ENCODE peak calls at places on chromosomes 5 and 9, in eight cellular contexts. F is psoas muscle, Y is tibial artery, O is kidney epithelial cell, L is fibroblast of the aortic adventitia, U is endothelial cell of umbilical vein, C is AG09309, J is fibroblast of lung. B is an unnamed sample.

GRCh38 chr5:29367176-29367833 is 1826.2 kb upstream of the CDH6 start:
- DNase-seq in F (no peak), Y (no peak), O (no peak), L (no peak), U (no peak), C (no peak), J (no peak), B (peak)

GRCh38 chr9:95132406-95133350 is 184.8 kb downstream of the FANCC start:
- DNase-seq in F (no peak), Y (no peak), O (no peak), L (no peak), U (no peak), C (no peak), J (no peak), B (no peak)

GRCh38 chr9:75445122-75445521 is 356.8 kb downstream of the OSTF1 start:
- DNase-seq in F (no peak), Y (no peak), O (no peak), L (no peak), U (no peak), C (no peak), J (no peak), B (no peak)

GRCh38 chr9:34046784-34047379 is 1.8 kb downstream of the UBAP2 start:
- DNase-seq in F (no peak), Y (no peak), O (no peak), L (no peak), U (peak), C (no peak), J (no peak), B (no peak)

GRCh38 chr5:40367260-40367659 is 312.5 kb upstream of the PTGER4 start:
- DNase-seq in F (no peak), Y (no peak), O (no peak), L (peak), U (no peak), C (no peak), J (peak), B (no peak)

GRCh38 chr5:6006838-6007314 is 371.5 kb downstream of the MED10 start:
- DNase-seq in F (no peak), Y (no peak), O (no peak), L (no peak), U (no peak), C (no peak), J (no peak), B (no peak)

GRCh38 chr5:37905230-37905629 is 65.4 kb upstream of the GDNF start:
- DNase-seq in F (no peak), Y (no peak), O (no peak), L (no peak), U (no peak), C (no peak), J (no peak), B (no peak)

GRCh38 chr9:87479801-87480201 is 17.9 kb upstream of the DAPK1 start:
- DNase-seq in F (no peak), Y (peak), O (no peak), L (no peak), U (no peak), C (peak), J (no peak), B (no peak)

GRCh38 chr5:147673276-147673675 is 109.3 kb downstream of the JAKMIP2 start:
- DNase-seq in F (no peak), Y (no peak), O (no peak), L (no peak), U (no peak), C (no peak), J (no peak), B (no peak)

GRCh38 chr5:145028626-145029025 is 806.5 kb downstream of the PRELID2 start:
- DNase-seq in F (no peak), Y (no peak), O (peak), L (no peak), U (no peak), C (no peak), J (no peak), B (no peak)

GRCh38 chr5:143592648-143593047 is 189.2 kb upstream of the NR3C1 start:
- DNase-seq in F (no peak), Y (no peak), O (no peak), L (peak), U (peak), C (no peak), J (peak), B (no peak)

GRCh38 chr9:16869961-16870605 is 387 bp downstream of the BNC2 start:
- DNase-seq in F (no peak), Y (peak), O (no peak), L (no peak), U (peak), C (no peak), J (no peak), B (no peak)

GRCh38 chr9:83384214-83384613 is 154.0 kb downstream of the FRMD3 start:
- DNase-seq in F (no peak), Y (no peak), O (no peak), L (no peak), U (no peak), C (no peak), J (no peak), B (no peak)

GRCh38 chr9:98401140-98402025 is 145.9 kb upstream of the TBC1D2 start:
- DNase-seq in F (no peak), Y (peak), O (no peak), L (peak), U (no peak), C (no peak), J (peak), B (no peak)

GRCh38 chr5:83567741-83568530 is 96.4 kb downstream of the VCAN start:
- DNase-seq in F (no peak), Y (no peak), O (peak), L (peak), U (peak), C (peak), J (peak), B (no peak)

GRCh38 chr9:20319641-20320337 is 302.5 kb downstream of the MLLT3 start:
- DNase-seq in F (no peak), Y (no peak), O (peak), L (peak), U (no peak), C (peak), J (peak), B (no peak)

GRCh38 chr9:77803423-77803822 is 155.3 kb upstream of the GNA14 start:
- DNase-seq in F (no peak), Y (no peak), O (no peak), L (no peak), U (peak), C (no peak), J (no peak), B (no peak)

GRCh38 chr5:150473673-150474358 is 24.3 kb upstream of the RPS14 start:
- DNase-seq in F (no peak), Y (no peak), O (peak), L (peak), U (no peak), C (no peak), J (no peak), B (no peak)

DNA sequence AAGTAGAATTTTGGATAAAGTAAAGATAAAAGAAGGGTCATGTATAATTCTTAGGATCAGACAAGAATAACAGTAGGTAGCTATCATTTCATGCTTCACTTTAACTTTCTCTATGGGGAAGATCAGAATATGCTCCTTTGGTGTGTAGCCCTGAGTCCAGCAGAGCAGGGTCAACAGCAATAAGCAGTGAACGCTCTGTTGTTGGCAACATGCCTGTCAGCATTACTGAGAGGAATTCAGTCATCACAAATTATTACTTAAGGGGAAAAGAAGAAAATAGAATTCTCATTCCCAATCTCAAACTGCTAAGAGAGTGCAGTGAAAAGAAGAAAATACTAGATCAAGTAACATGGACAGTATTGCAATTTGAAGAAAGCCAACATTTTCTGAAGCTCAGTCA is 1359.5 kb downstream of the EFNA5 start:
- DNase-seq in F (no peak), Y (no peak), O (no peak), L (peak), U (peak), C (no peak), J (peak), B (no peak)
- H3K4me3 ChIP-seq in F (no peak), Y (no peak), O (no peak), L (no peak), U (no peak), C (no peak), J (no peak), B (no peak)

DNA sequence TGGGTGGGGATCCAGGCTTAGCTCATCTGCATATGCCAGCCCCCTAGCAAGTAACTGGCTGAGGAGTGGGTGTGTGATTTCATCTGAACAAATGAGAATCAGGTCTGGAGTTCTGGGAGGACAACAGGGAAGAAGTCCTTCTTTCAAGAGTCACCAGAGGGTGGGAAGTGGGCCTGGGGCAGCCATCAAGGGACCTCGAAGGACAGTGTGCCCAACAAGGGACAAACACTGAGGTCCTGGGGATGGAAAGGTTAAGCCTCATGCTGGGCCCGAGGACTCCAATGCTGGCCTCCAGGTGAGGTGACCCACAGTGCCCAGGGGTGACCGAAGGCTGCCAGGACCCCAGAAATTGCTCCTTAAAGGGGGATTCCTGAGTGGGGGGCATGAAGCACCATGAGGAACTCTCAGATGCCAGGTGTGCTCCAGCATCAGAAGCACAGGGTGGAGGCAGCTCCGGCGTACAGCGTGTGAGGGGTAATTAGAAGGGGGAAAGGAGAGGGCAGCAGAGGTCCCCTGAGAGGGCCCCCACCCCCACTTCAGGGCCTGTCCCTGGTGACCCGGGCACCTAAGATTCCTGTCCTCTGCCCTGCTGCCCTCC is 91.4 kb downstream of the ZNF354C start:
- DNase-seq in F (no peak), Y (peak), O (no peak), L (no peak), U (no peak), C (no peak), J (no peak), B (no peak)
- H3K4me3 ChIP-seq in F (no peak), Y (no peak), O (no peak), L (no peak), U (no peak), C (no peak), J (no peak), B (no peak)

GRCh38 chr5:56479126-56479525 is 246.0 kb upstream of the ANKRD55 start:
- DNase-seq in F (no peak), Y (no peak), O (no peak), L (no peak), U (no peak), C (no peak), J (no peak), B (no peak)

GRCh38 chr5:56481998-56482698 is 249.0 kb upstream of the ANKRD55 start:
- DNase-seq in F (no peak), Y (no peak), O (no peak), L (no peak), U (no peak), C (no peak), J (peak), B (no peak)

GRCh38 chr5:56479701-56480304 is 246.7 kb upstream of the ANKRD55 start:
- DNase-seq in F (no peak), Y (peak), O (no peak), L (no peak), U (peak), C (no peak), J (no peak), B (no peak)

GRCh38 chr5:56481147-56481997 is 248.2 kb upstream of the ANKRD55 start:
- DNase-seq in F (peak), Y (peak), O (no peak), L (peak), U (peak), C (no peak), J (peak), B (no peak)

DNA sequence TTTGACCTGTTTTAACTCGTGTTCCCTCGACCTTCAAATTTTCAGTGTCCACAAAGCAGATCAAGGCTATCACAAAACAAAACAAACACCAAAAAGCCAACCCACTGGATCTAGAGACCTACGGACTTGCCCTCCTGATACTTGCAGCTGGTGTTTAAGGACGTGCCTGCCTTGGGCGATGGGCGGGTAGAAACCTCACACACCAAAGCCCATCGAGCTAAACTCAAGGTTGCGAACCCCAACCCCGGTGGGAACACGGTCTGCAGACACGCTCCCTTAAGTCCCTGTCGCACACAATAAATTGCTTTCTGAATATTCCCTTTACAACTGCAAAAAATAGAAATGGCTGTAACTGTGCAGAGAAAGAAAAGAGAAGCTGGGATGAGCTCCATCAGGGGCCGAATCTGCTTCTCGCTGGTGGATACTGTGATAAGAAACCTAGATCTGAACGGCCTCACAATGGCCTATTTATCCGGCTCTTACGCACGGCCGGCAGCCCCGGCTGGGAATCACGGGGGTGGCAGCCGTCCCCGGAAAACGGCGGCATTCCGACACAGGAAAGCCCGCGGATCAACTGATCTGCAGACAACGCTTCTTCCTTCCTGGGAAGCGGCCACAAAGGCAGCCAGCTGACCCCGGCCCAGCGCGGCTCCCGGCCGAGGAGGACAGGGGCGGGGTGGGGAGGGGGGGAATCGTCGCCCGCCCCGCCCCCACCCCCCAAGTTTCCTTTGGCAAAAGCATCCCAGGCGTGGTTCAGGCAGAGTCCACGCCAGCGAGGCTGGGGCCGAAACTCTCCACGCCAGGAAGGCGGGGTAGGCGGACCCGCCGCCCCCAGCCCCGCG is 247.4 kb upstream of the ANKRD55 start:
- DNase-seq in F (peak), Y (peak), O (no peak), L (peak), U (peak), C (no peak), J (peak), B (no peak)
- H3K4me3 ChIP-seq in F (peak), Y (peak), O (peak), L (peak), U (peak), C (peak), J (peak), B (peak)

DNA sequence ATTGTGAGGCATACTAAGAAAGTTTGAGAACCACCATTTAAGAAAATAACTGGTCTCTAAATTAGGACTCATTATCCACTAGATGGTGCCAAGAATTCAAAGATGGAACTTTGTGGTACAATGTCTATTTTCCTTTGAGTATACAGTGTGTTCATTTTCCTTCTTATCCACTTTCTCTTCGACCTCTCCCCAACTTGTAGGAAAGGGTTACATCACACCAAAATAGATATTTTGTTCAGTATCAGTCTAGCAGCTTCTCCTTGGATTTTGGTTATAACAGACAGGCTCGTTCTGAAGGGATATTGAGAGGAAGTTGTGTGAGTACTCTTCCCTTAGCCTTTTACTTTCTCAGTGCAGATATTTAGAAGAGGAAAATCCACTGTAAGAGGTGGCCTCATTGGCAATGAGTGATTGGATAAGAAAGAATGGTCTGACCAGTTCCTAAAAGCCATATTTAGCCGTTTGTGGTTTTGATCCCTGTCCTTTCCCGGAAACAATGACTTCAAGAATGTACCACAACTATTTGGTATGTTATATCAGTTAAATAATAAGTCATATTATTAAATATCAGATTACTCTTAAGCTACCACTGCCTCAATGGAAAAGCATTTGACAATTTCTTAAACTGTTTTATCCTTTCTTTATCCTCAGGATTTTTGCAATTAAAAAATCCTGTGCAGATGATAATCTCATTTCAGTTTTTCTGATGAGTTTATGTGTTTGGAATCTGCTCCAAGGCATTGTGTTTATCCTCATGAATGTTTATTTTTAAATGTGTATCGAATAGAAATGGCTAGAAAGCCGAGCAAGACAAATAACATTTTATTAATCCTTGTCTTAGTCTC is 69.0 kb upstream of the GRAMD2B start:
- DNase-seq in F (no peak), Y (no peak), O (peak), L (peak), U (peak), C (peak), J (peak), B (no peak)
- H3K4me3 ChIP-seq in F (no peak), Y (peak), O (no peak), L (peak), U (no peak), C (no peak), J (no peak), B (no peak)

DNA sequence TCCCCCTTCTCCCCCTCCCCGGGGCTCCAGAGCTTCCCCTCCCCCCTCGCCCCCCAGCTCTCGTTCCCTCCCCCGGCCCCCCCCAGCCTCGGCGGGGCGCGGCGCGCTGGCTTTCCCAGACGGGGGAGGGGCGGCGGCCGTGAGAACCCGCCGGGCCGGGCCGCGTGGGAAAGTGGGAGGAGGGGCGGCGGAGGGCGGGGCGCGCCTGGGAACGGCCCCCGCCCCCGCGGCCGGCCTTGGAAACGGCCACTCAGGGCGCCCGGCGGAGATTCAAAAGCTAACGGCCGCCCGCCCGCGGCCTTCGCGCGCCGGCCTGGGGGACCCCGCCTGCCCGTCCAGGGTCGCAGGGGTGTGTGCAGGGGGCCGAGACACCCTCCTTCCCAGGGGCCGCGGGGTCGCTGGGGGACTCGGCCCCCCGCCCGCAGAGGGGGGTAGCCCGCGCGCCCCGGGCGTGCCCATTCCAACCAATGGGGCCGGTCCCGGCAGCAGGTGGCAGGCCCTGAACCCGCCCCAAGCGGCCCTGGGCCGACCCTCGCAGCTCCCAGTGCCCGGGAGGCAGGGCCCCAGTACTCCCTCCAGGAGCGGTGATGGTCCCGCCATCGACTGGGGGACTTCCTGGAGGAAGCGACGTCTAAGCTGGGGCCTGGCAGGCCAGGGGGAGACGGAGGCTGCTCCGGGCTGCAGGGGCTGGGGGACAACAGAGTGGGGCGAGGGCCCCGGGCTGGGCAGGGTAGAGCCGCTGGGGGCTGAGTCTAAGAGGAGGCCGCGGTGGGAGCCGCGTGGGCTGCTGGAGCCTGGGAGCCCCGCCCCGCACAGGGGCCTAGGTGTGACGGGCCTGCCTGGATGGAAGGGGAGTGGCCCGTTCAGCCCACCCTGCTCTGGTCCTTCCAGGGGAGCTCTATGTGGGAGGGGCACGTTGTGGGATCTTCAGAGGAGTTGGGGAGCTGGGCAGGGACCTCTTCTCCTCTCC is 14.2 kb upstream of the NRARP start:
- DNase-seq in F (peak), Y (peak), O (no peak), L (no peak), U (peak), C (no peak), J (no peak), B (no peak)
- H3K4me3 ChIP-seq in F (peak), Y (peak), O (peak), L (no peak), U (peak), C (no peak), J (no peak), B (peak)

GRCh38 chr9:121658166-121658565 is 6.7 kb downstream of the DAB2IP start:
- DNase-seq in F (peak), Y (no peak), O (no peak), L (no peak), U (peak), C (no peak), J (no peak), B (no peak)

GRCh38 chr9:121656941-121657340 is 5.5 kb downstream of the DAB2IP start:
- DNase-seq in F (peak), Y (no peak), O (no peak), L (no peak), U (no peak), C (no peak), J (no peak), B (no peak)

GRCh38 chr9:121660876-121661275 is 9.4 kb downstream of the DAB2IP start:
- DNase-seq in F (peak), Y (no peak), O (no peak), L (no peak), U (no peak), C (no peak), J (no peak), B (no peak)

GRCh38 chr9:121660367-121660766 is 8.9 kb downstream of the DAB2IP start:
- DNase-seq in F (peak), Y (no peak), O (no peak), L (no peak), U (no peak), C (no peak), J (no peak), B (no peak)

GRCh38 chr9:121658591-121658990 is 7.2 kb downstream of the DAB2IP start:
- DNase-seq in F (peak), Y (no peak), O (no peak), L (no peak), U (no peak), C (no peak), J (no peak), B (no peak)
- H3K4me3 ChIP-seq in F (peak), Y (peak), O (no peak), L (no peak), U (no peak), C (no peak), J (no peak), B (no peak)

B was measured in iPS DF 6.9.